ENCODE peak calls at places on chromosome 14, in six cellular contexts. Y is psoas muscle, K is transverse colon, G is cardiac muscle cell, P is sigmoid colon, B is colonic mucosa. C is an unnamed sample. For H3K4me1, the result is how much of the 10 kb centered on the place peaks cover.

GRCh38 chr14:95218472-95219193 is 61.3 kb upstream of the DICER1 start:
- DNase-seq in Y (no peak), K (no peak), P (peak), B (no peak), G (no peak), C (no peak)

GRCh38 chr14:34078117-34078743 is 127.4 kb upstream of the EGLN3 start:
- DNase-seq in P (no peak), Y (no peak), K (no peak), G (no peak), B (no peak), C (no peak)

GRCh38 chr14:35403085-35403396 is 1.5 kb downstream of the NFKBIA start:
- DNase-seq in Y (peak), P (peak), G (no peak), B (no peak), K (peak), C (peak)

GRCh38 chr14:50303744-50304471 is 8.1 kb downstream of the L2HGDH start:
- DNase-seq in K (no peak), Y (no peak), G (no peak), P (no peak), B (no peak), C (peak)

GRCh38 chr14:70619708-70620107 is 19.3 kb upstream of the MED6 start:
- DNase-seq in G (no peak), Y (no peak), P (no peak), B (no peak), K (no peak), C (no peak)

GRCh38 chr14:88168498-88169165 is 154.4 kb downstream of the KCNK10 start:
- DNase-seq in P (no peak), B (peak), G (peak), K (peak), Y (no peak), C (peak)

GRCh38 chr14:32230181-32230580 is 27.1 kb upstream of the RNU6-8 start:
- DNase-seq in Y (no peak), B (no peak), G (no peak), K (no peak), P (no peak), C (no peak)

GRCh38 chr14:21098134-21098891 is at the start of gene ZNF219:
- DNase-seq in Y (peak), K (peak), B (peak), G (peak), P (peak), C (peak)

GRCh38 chr14:105400016-105400415 is 1.7 kb downstream of the TEX22 start:
- DNase-seq in K (no peak), B (no peak), G (no peak), Y (no peak), P (no peak), C (no peak)

GRCh38 chr14:99698642-99699041 is 14.5 kb downstream of the CYP46A1 start:
- DNase-seq in B (no peak), P (peak), G (no peak), K (no peak), Y (no peak), C (no peak)

GRCh38 chr14:56247495-56248087 is 129.4 kb downstream of the PELI2 start:
- DNase-seq in G (no peak), P (no peak), K (no peak), B (no peak), Y (no peak), C (no peak)

GRCh38 chr14:85482549-85482948 is 47.4 kb upstream of the FLRT2 start:
- DNase-seq in P (no peak), K (no peak), B (no peak), Y (no peak), G (no peak), C (peak)

GRCh38 chr14:84003316-84003715 is 1526.6 kb upstream of the FLRT2 start:
- DNase-seq in B (no peak), G (no peak), P (no peak), K (no peak), Y (no peak), C (no peak)

GRCh38 chr14:99441157-99441870 is 39.3 kb downstream of the SETD3 start:
- DNase-seq in B (no peak), K (no peak), Y (no peak), P (no peak), G (peak), C (no peak)

GRCh38 chr14:99660794-99661193 is 15.9 kb downstream of the HHIPL1 start:
- DNase-seq in Y (no peak), B (no peak), G (no peak), K (no peak), P (no peak), C (no peak)

GRCh38 chr14:25055998-25056687 is 6.2 kb upstream of the STXBP6 start:
- DNase-seq in G (no peak), P (no peak), K (no peak), Y (no peak), B (no peak), C (no peak)
- H3K27ac ChIP-seq in G (no peak), P (no peak), K (no peak), Y (no peak), B (no peak), C (no peak)

GRCh38 chr14:57274551-57274950 is 5.8 kb downstream of the AP5M1 start:
- DNase-seq in G (no peak), P (no peak), B (no peak), K (no peak), Y (no peak), C (no peak)
- H3K4me1 ChIP-seq in G (under half), P (under half), B (under half), K (under half), Y (under half), C (under half)

GRCh38 chr14:77026166-77026929 is 2.2 kb downstream of the IRF2BPL start:
- DNase-seq in G (peak), B (no peak), Y (peak), K (no peak), P (peak), C (peak)

GRCh38 chr14:77026930-77027537 is 1.5 kb downstream of the IRF2BPL start:
- DNase-seq in G (peak), P (peak), Y (peak), K (no peak), B (no peak), C (peak)

GRCh38 chr14:77024171-77024627 is 4.3 kb downstream of the IRF2BPL start:
- DNase-seq in Y (no peak), G (peak), B (peak), K (peak), P (peak), C (peak)

GRCh38 chr14:77027538-77028383 is 747 bp downstream of the IRF2BPL start:
- DNase-seq in Y (peak), P (peak), G (peak), B (peak), K (peak), C (peak)

DNA sequence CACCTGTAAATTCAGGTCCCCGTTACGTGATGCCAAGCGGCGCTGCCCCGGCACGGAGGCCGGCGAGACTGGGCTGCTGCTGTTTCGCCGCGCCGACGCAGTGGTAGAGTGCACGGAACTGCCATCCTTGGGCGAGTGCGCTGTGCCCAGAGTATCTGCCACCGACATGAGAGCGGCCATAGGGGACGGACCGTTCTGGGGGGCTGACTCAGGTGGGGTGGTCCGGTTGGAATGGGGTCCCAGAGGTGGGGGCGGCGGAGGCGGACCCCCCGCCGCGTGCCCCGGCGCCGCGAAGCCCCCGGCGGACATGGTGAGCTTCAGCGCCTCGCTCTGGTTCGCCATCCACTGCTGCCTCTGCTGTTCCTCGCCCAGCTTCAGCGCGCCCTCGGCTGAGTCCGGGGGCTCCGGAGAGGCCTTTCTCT is 2.8 kb downstream of the IRF2BPL start:
- DNase-seq in Y (no peak), G (peak), B (no peak), K (no peak), P (no peak), C (peak)
- TF ChIP-seq CTCF in Y (no peak), G (no peak), B (no peak), K (peak), P (no peak), C (no peak)

GRCh38 chr14:93953263-93953662 is 23.1 kb downstream of the ASB2 start:
- DNase-seq in G (peak), B (no peak), P (no peak), Y (no peak), K (peak), C (no peak)
- H3K27ac ChIP-seq in G (peak), B (no peak), P (peak), Y (peak), K (peak), C (no peak)

GRCh38 chr14:68172216-68172615 is 352.6 kb downstream of the RAD51B start:
- DNase-seq in G (no peak), B (no peak), K (no peak), Y (no peak), P (no peak), C (no peak)
- H3K4me1 ChIP-seq in G (under half), B (under half), K (half or more), Y (under half), P (half or more), C (half or more)

DNA sequence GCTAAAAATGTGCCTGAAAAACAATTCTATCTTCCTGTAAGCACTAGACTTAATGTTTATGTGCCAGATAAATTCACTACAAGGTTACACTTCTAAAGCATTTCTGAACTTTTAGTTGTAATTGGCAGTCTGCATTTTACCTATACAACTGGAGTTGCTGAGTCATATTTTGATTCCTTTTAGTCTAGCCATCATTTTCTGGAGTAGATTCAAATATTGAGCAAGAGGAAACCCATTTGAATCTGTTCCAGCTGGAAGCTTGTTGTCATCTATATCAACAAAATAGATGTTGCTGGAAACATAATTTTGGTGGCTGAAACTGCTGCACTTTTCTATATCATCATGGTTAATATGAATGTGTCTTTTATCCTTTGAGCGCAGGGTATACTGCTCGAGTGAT is 122.2 kb upstream of the CCDC175 start:
- DNase-seq in P (no peak), G (no peak), K (no peak), Y (no peak), B (no peak), C (no peak)
- TF ChIP-seq CTCF in P (no peak), G (no peak), K (no peak), Y (no peak), B (no peak), C (no peak)

DNA sequence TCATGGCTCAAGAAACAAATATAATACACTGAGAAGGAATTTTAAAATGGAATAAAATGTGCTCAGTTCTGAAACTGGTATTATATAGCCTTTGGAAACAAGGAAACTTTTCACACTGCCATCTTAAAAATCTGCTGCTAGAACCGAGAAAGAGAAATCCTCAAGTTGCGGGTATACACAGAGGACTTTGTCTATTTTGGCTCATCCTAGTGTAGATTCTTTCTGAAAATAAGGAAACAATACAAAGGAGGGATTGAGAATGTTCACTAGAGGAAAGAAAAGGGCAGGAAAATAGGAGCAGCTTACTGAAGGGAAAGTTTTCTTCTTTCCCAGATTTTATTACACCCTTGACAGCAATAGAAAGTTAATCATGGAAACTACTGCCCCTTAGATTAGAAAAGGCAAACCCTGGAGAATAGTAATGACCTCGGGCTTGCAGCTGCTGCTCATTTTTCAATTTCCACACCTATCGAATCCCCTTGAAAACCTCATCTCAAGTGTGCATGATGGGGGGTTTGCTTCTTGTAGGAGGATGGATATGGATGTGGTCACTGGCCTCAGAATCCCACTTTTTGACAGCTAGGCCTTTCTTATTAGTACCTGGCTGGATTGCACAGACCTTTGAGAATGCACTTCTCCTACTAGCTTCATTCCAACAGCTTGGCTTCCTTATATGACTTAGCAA is 104.6 kb downstream of the DAAM1 start:
- DNase-seq in G (no peak), Y (no peak), P (no peak), K (no peak), B (no peak), C (no peak)
- H3K27ac ChIP-seq in G (no peak), Y (no peak), P (peak), K (peak), B (no peak), C (no peak)

DNA sequence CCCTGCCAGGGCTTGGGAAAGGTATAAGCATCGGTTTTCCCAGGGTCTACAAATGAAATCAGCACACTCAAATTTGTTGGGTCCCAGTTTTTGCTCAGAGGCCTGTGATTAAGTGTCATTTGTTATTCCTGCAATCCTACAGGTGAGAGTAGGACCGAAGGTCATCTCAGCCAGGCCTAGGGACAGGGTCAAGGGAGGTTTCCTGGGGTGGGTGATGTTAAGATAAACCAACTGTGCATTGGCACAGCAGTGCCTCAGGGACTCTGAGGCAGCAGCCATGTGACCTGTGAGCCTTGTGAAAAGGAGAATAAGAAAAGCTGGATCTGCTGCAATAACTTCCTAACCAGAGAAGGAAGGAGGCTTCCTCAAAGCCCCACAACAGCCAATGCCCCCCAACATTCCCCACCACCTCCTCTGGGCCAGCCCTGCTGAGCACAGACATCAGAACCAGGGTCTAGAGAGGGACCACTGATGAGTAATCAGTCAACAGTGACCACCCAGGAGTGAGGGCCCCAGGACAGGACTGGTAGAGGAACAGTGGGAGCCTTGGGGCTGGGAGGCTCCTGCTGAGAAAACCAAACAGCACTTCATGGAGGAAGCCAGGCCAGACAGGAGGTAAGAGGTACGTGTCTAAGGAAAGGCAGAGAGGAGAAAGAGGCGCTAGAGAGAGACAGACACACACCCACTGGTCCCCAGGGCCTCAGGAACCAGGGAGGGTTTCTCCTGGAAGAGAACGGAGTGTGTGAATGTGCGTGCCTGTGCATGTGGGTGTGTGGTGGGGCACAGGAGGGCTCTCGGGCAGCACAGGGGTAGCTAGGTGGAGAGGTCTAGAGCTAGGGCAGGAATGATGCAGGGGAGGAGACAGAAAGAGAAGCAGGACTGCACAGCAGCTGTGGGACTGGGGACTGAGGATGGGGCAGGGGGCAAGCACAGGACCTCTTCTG is 82.4 kb downstream of the ITPK1 start:
- DNase-seq in K (no peak), G (no peak), P (no peak), B (no peak), Y (no peak), C (no peak)
- H3K4me1 ChIP-seq in K (under half), G (under half), P (half or more), B (under half), Y (under half), C (under half)

DNA sequence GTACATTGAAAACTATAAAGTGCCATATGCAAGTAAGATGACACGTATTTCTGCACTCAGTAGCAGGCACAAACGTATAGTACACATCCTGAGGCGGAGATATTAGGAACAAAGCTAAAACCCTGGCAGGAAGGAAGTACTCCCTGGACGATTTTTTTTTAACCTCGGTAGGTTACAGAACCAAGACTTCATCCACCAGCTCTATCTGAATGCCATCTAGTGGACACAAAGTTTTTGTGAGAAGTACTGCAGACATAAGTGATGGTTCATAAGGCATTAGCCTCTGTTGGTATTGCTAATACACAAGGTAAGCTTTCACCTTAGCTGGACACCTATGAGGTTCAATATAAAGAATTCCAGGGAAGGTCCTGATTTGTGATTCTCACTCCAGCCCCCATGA is 83.0 kb upstream of the CCDC196 start:
- DNase-seq in K (no peak), B (no peak), P (no peak), Y (no peak), G (no peak), C (no peak)
- TF ChIP-seq CTCF in K (peak), B (no peak), P (no peak), Y (peak), G (peak), C (peak)